ENCODE peak calls at places on chromosomes 1 and 21, in seven cellular contexts. W is body of pancreas, G is mammary epithelial cell, J is fibroblast of mammary gland, D is choroid plexus epithelial cell, E is AG10803, S is astrocyte of the spinal cord. X is an unnamed sample.

GRCh38 chr1:115099693-115100050 is 10.4 kb upstream of the TSPAN2 start:
- DNase-seq in E (peak), D (no peak), S (no peak), J (peak), G (peak), W (no peak), X (no peak)

GRCh38 chr1:167479331-167479979 is 38.9 kb downstream of the CD247 start:
- DNase-seq in E (no peak), S (no peak), G (no peak), W (no peak), D (no peak), J (no peak), X (no peak)

GRCh38 chr1:91699339-91699970 is 186.5 kb downstream of the TGFBR3 start:
- DNase-seq in E (peak), S (no peak), D (peak), J (peak), W (peak), G (no peak), X (no peak)

GRCh38 chr21:39363607-39364555 is 15.0 kb upstream of the HMGN1 start:
- DNase-seq in S (no peak), G (no peak), E (no peak), J (no peak), W (no peak), D (no peak), X (no peak)

GRCh38 chr21:37862536-37862935 is 53.7 kb downstream of the KCNJ6 start:
- DNase-seq in W (no peak), G (peak), J (no peak), E (no peak), D (peak), S (peak), X (peak)

GRCh38 chr1:212238552-212238951 is 46.7 kb upstream of the PPP2R5A start:
- DNase-seq in W (no peak), G (no peak), J (no peak), E (peak), S (no peak), D (no peak), X (no peak)

GRCh38 chr1:30757196-30757949 is at the start of gene LAPTM5:
- DNase-seq in G (no peak), W (peak), S (peak), E (peak), D (peak), J (peak), X (peak)

GRCh38 chr1:2110191-2110737 is 60.1 kb downstream of the PRKCZ start:
- DNase-seq in S (no peak), W (no peak), J (no peak), D (no peak), G (no peak), E (no peak), X (no peak)

GRCh38 chr1:209364716-209365115 is 218.8 kb upstream of the CAMK1G start:
- DNase-seq in D (no peak), W (no peak), J (no peak), S (no peak), G (peak), E (no peak), X (no peak)

GRCh38 chr1:168300626-168301025 is 19.9 kb downstream of the TBX19 start:
- DNase-seq in D (no peak), J (no peak), E (peak), G (no peak), W (no peak), S (no peak), X (no peak)

GRCh38 chr1:15180189-15180588 is 26.6 kb downstream of the TMEM51 start:
- DNase-seq in G (peak), W (peak), D (no peak), J (no peak), E (no peak), S (no peak), X (no peak)

GRCh38 chr1:197393772-197394171 is 125.7 kb downstream of the CRB1 start:
- DNase-seq in S (no peak), J (no peak), W (no peak), G (no peak), E (no peak), D (no peak), X (no peak)

GRCh38 chr1:211951856-211952255 is 83.5 kb downstream of the INTS7 start:
- DNase-seq in E (peak), S (peak), D (peak), W (no peak), G (peak), J (peak), X (no peak)

GRCh38 chr1:111290640-111291039 is at the start of gene CHIA:
- DNase-seq in D (peak), G (peak), J (peak), S (no peak), W (no peak), E (no peak), X (no peak)

GRCh38 chr21:42405064-42406059 is 1.7 kb downstream of the UBASH3A start:
- DNase-seq in E (no peak), G (no peak), W (no peak), S (no peak), J (no peak), D (no peak), X (no peak)

GRCh38 chr21:44797775-44798174 is 3.8 kb downstream of the UBE2G2 start:
- DNase-seq in S (no peak), G (no peak), E (no peak), W (no peak), J (no peak), D (no peak), X (no peak)

GRCh38 chr1:14443164-14443787 is 155.2 kb upstream of the KAZN start:
- DNase-seq in W (no peak), D (peak), S (peak), J (peak), E (peak), G (no peak), X (no peak)

GRCh38 chr1:241675983-241676382 is 23.9 kb downstream of the WDR64 start:
- DNase-seq in D (no peak), G (no peak), W (no peak), E (no peak), J (no peak), S (no peak), X (no peak)

GRCh38 chr1:207578796-207579435 is 66.0 kb upstream of the CR1L start:
- DNase-seq in S (no peak), J (no peak), E (no peak), W (no peak), D (no peak), G (no peak), X (no peak)

GRCh38 chr21:42301371-42302291 is 13.6 kb downstream of the TFF3 start:
- DNase-seq in D (no peak), S (no peak), J (no peak), E (no peak), W (no peak), G (no peak), X (no peak)

GRCh38 chr1:72570815-72571214 is 288.5 kb upstream of the NEGR1 start:
- DNase-seq in E (no peak), D (no peak), S (no peak), J (no peak), W (no peak), G (no peak), X (no peak)

GRCh38 chr1:69180358-69180757 is 387.4 kb upstream of the LRRC7 start:
- DNase-seq in G (no peak), S (no peak), E (no peak), J (no peak), D (no peak), W (no peak), X (no peak)

GRCh38 chr1:205973377-205974232 is 29.6 kb downstream of the RAB7B start:
- DNase-seq in S (no peak), D (no peak), E (no peak), J (no peak), G (no peak), W (no peak), X (no peak)

GRCh38 chr1:117646007-117646913 is 40.4 kb downstream of the TENT5C start:
- DNase-seq in S (no peak), J (peak), W (no peak), D (peak), G (no peak), E (peak), X (no peak)

GRCh38 chr1:22665752-22666151 is 12.7 kb downstream of the C1QB start:
- DNase-seq in J (peak), S (peak), E (peak), G (peak), D (peak), W (no peak), X (no peak)

GRCh38 chr21:17789660-17790059 is 29.5 kb downstream of the C21orf91 start:
- DNase-seq in J (no peak), S (no peak), D (no peak), E (no peak), W (no peak), G (no peak), X (peak)

GRCh38 chr1:38111589-38111988 is 65.0 kb upstream of the POU3F1 start:
- DNase-seq in E (no peak), S (no peak), G (no peak), J (no peak), W (no peak), D (no peak), X (no peak)

GRCh38 chr1:6041432-6042062 is 4.1 kb upstream of the KCNAB2 start:
- DNase-seq in E (peak), G (peak), S (no peak), W (peak), D (peak), J (peak), X (no peak)

GRCh38 chr21:45294509-45295291 is 7.0 kb upstream of the POFUT2 start:
- DNase-seq in G (no peak), D (peak), E (peak), S (peak), J (peak), W (peak), X (no peak)

GRCh38 chr1:112012823-112013222 is 23.4 kb upstream of the KCND3 start:
- DNase-seq in D (no peak), S (no peak), G (no peak), W (no peak), E (no peak), J (no peak), X (no peak)

GRCh38 chr1:11434506-11434905 is 44.4 kb upstream of the DISP3 start:
- DNase-seq in S (no peak), D (no peak), W (no peak), E (no peak), G (no peak), J (no peak), X (no peak)

GRCh38 chr1:17826165-17826488 is 71.0 kb downstream of the ACTL8 start:
- DNase-seq in S (no peak), J (peak), G (no peak), W (peak), E (peak), D (peak), X (peak)

GRCh38 chr1:81484284-81484683 is 316.4 kb upstream of the ADGRL2 start:
- DNase-seq in G (no peak), E (no peak), W (no peak), D (no peak), J (no peak), S (no peak), X (no peak)

GRCh38 chr21:25283720-25284119 is 323.6 kb downstream of the MRPL39 start:
- DNase-seq in E (peak), D (peak), W (no peak), G (no peak), S (peak), J (peak), X (peak)

GRCh38 chr1:173527151-173527826 is 50.2 kb downstream of the PRDX6 start:
- DNase-seq in G (peak), S (no peak), D (peak), E (no peak), W (no peak), J (peak), X (no peak)

GRCh38 chr1:923131-923990 is at the start of gene SAMD11:
- DNase-seq in G (peak), W (peak), S (peak), E (peak), D (peak), J (peak), X (peak)
- H3K4me3 ChIP-seq in G (peak), W (no peak), S (peak), E (peak), D (peak), J (no peak), X (peak)

GRCh38 chr1:89405275-89405929 is 41.5 kb downstream of the GBP6 start:
- DNase-seq in D (no peak), E (no peak), S (no peak), W (no peak), J (no peak), G (no peak), X (no peak)

GRCh38 chr1:89407355-89407754 is 43.5 kb downstream of the GBP6 start:
- DNase-seq in G (peak), E (peak), J (peak), D (peak), W (no peak), S (no peak), X (no peak)
- H3K4me3 ChIP-seq in G (no peak), E (peak), J (no peak), D (no peak), W (no peak), S (no peak), X (no peak)

DNA sequence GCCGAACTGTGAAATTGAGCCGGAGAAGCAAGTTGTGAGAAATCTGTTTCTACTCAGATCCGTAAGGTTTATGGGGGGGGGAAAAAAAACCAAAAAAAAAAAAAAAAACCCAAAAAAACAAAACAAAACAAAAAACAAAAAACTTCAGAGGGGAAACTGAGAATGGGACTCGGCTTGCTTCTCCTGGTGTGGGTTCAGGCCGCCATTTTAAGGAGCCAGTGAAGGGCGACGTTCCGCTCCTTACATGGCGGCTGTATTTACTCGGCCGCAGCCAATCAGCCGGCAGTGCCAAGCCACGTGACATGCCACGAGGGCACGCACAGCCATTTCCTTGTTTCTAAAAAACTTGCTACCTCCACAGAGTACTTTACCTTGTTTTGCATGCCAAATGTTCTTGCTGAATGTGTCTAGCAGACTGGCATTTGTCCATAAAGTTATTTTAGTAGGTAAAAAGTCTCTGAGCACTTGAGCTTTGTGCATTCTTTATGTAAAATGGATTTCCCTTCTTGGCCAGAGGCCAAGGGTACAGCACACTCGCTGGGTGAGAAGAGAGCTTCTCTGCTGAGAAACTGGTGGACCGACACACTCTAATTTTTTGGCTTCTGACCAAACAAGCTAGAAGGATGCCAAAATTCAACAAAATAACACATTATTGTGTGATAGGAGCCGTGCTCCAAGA is 101.8 kb downstream of the NFIA start:
- DNase-seq in W (peak), G (peak), J (peak), E (peak), S (peak), D (peak), X (no peak)
- H3K4me3 ChIP-seq in W (no peak), G (no peak), J (peak), E (peak), S (peak), D (peak), X (no peak)

GRCh38 chr21:36708512-36709029 is 9.7 kb downstream of the SIM2 start:
- DNase-seq in J (no peak), D (no peak), W (no peak), E (no peak), G (no peak), S (no peak), X (no peak)
- H3K4me3 ChIP-seq in J (no peak), D (no peak), W (no peak), E (no peak), G (no peak), S (no peak), X (no peak)

GRCh38 chr21:26470361-26471115 is 102.5 kb downstream of the CYYR1 start:
- DNase-seq in J (no peak), W (no peak), G (no peak), E (no peak), S (no peak), D (no peak), X (no peak)
- H3K4me3 ChIP-seq in J (no peak), W (no peak), G (no peak), E (no peak), S (no peak), D (no peak), X (no peak)